ENCODE peak calls at places on chromosomes 16 and 17, in eight cellular contexts. One of them, this sample, is unnamed.
A peak's percentile ranks its signal among the peaks of the same experiment; 100 is the strongest.

GRCh38 chr16:86088287-86088686 is 189.3 kb downstream of the IRF8 start:
- DNase-seq in gastrocnemius medialis: no peak
- DNase-seq in fibroblast of the aortic adventitia: no peak
- DNase-seq in iPS DF 19.7: no peak
- DNase-seq in head of caudate nucleus: no peak
- DNase-seq in effector CD8-positive, alpha-beta T cell: no peak
- DNase-seq in stimulated activated CD8-positive, alpha-beta memory T cell treated with anti-CD3 and anti-CD28 coated beads, Interleukin-7, amount 100 ng/mL, for 1 hour: no peak
- DNase-seq in Right ventricle myocardium superior: no peak
- DNase-seq in this sample: no peak

GRCh38 chr17:36468903-36469635 is 17.4 kb upstream of the ZNHIT3 start:
- DNase-seq in gastrocnemius medialis: no peak
- DNase-seq in fibroblast of the aortic adventitia: no peak
- DNase-seq in iPS DF 19.7: no peak
- DNase-seq in head of caudate nucleus: no peak
- DNase-seq in effector CD8-positive, alpha-beta T cell: no peak
- DNase-seq in stimulated activated CD8-positive, alpha-beta memory T cell treated with anti-CD3 and anti-CD28 coated beads, Interleukin-7, amount 100 ng/mL, for 1 hour: no peak
- DNase-seq in Right ventricle myocardium superior: no peak
- DNase-seq in this sample: peak; percentile 68

GRCh38 chr17:83186226-83186625 is 106.8 kb downstream of the METRNL start:
- DNase-seq in gastrocnemius medialis: no peak
- DNase-seq in fibroblast of the aortic adventitia: no peak
- DNase-seq in iPS DF 19.7: no peak
- DNase-seq in head of caudate nucleus: no peak
- DNase-seq in effector CD8-positive, alpha-beta T cell: no peak
- DNase-seq in stimulated activated CD8-positive, alpha-beta memory T cell treated with anti-CD3 and anti-CD28 coated beads, Interleukin-7, amount 100 ng/mL, for 1 hour: no peak
- DNase-seq in Right ventricle myocardium superior: peak; percentile 45
- DNase-seq in this sample: no peak

GRCh38 chr17:13114601-13115024 is 96.8 kb upstream of the ELAC2 start:
- DNase-seq in gastrocnemius medialis: no peak
- DNase-seq in fibroblast of the aortic adventitia: peak; percentile 51
- DNase-seq in iPS DF 19.7: peak; percentile 17
- DNase-seq in head of caudate nucleus: peak; percentile 7
- DNase-seq in effector CD8-positive, alpha-beta T cell: no peak
- DNase-seq in stimulated activated CD8-positive, alpha-beta memory T cell treated with anti-CD3 and anti-CD28 coated beads, Interleukin-7, amount 100 ng/mL, for 1 hour: no peak
- DNase-seq in Right ventricle myocardium superior: no peak
- DNase-seq in this sample: peak; percentile 54

GRCh38 chr17:58703137-58703846 is 10.9 kb downstream of the RAD51C start:
- DNase-seq in gastrocnemius medialis: no peak
- DNase-seq in fibroblast of the aortic adventitia: peak; percentile 78
- DNase-seq in iPS DF 19.7: no peak
- DNase-seq in head of caudate nucleus: no peak
- DNase-seq in effector CD8-positive, alpha-beta T cell: no peak
- DNase-seq in stimulated activated CD8-positive, alpha-beta memory T cell treated with anti-CD3 and anti-CD28 coated beads, Interleukin-7, amount 100 ng/mL, for 1 hour: no peak
- DNase-seq in Right ventricle myocardium superior: no peak
- DNase-seq in this sample: no peak

GRCh38 chr16:78200623-78201096 is 101.2 kb downstream of the WWOX start:
- DNase-seq in gastrocnemius medialis: no peak
- DNase-seq in fibroblast of the aortic adventitia: no peak
- DNase-seq in iPS DF 19.7: no peak
- DNase-seq in head of caudate nucleus: no peak
- DNase-seq in effector CD8-positive, alpha-beta T cell: no peak
- DNase-seq in stimulated activated CD8-positive, alpha-beta memory T cell treated with anti-CD3 and anti-CD28 coated beads, Interleukin-7, amount 100 ng/mL, for 1 hour: no peak
- DNase-seq in Right ventricle myocardium superior: no peak
- DNase-seq in this sample: no peak

GRCh38 chr16:20898938-20899502 is 1.1 kb downstream of the DCUN1D3 start:
- DNase-seq in gastrocnemius medialis: no peak
- DNase-seq in fibroblast of the aortic adventitia: peak; percentile 89
- DNase-seq in iPS DF 19.7: no peak
- DNase-seq in head of caudate nucleus: no peak
- DNase-seq in effector CD8-positive, alpha-beta T cell: no peak
- DNase-seq in stimulated activated CD8-positive, alpha-beta memory T cell treated with anti-CD3 and anti-CD28 coated beads, Interleukin-7, amount 100 ng/mL, for 1 hour: no peak
- DNase-seq in Right ventricle myocardium superior: no peak
- DNase-seq in this sample: no peak

GRCh38 chr17:32746698-32747097 is 130.2 kb downstream of the MYO1D start:
- DNase-seq in gastrocnemius medialis: no peak
- DNase-seq in fibroblast of the aortic adventitia: peak; percentile 47
- DNase-seq in iPS DF 19.7: no peak
- DNase-seq in head of caudate nucleus: no peak
- DNase-seq in effector CD8-positive, alpha-beta T cell: no peak
- DNase-seq in stimulated activated CD8-positive, alpha-beta memory T cell treated with anti-CD3 and anti-CD28 coated beads, Interleukin-7, amount 100 ng/mL, for 1 hour: no peak
- DNase-seq in Right ventricle myocardium superior: no peak
- DNase-seq in this sample: no peak

GRCh38 chr17:13784466-13784865 is 182.7 kb upstream of the HS3ST3A1 start:
- DNase-seq in gastrocnemius medialis: no peak
- DNase-seq in fibroblast of the aortic adventitia: no peak
- DNase-seq in iPS DF 19.7: no peak
- DNase-seq in head of caudate nucleus: no peak
- DNase-seq in effector CD8-positive, alpha-beta T cell: no peak
- DNase-seq in stimulated activated CD8-positive, alpha-beta memory T cell treated with anti-CD3 and anti-CD28 coated beads, Interleukin-7, amount 100 ng/mL, for 1 hour: no peak
- DNase-seq in Right ventricle myocardium superior: no peak
- DNase-seq in this sample: no peak

GRCh38 chr17:43846963-43847369 is at the start of gene CD300LG:
- DNase-seq in gastrocnemius medialis: no peak
- DNase-seq in fibroblast of the aortic adventitia: no peak
- DNase-seq in iPS DF 19.7: no peak
- DNase-seq in head of caudate nucleus: no peak
- DNase-seq in effector CD8-positive, alpha-beta T cell: no peak
- DNase-seq in stimulated activated CD8-positive, alpha-beta memory T cell treated with anti-CD3 and anti-CD28 coated beads, Interleukin-7, amount 100 ng/mL, for 1 hour: no peak
- DNase-seq in Right ventricle myocardium superior: peak; percentile 62
- DNase-seq in this sample: no peak

GRCh38 chr16:11576427-11577289 is 10.1 kb downstream of the LITAF start:
- DNase-seq in gastrocnemius medialis: no peak
- DNase-seq in fibroblast of the aortic adventitia: no peak
- DNase-seq in iPS DF 19.7: no peak
- DNase-seq in head of caudate nucleus: no peak
- DNase-seq in effector CD8-positive, alpha-beta T cell: no peak
- DNase-seq in stimulated activated CD8-positive, alpha-beta memory T cell treated with anti-CD3 and anti-CD28 coated beads, Interleukin-7, amount 100 ng/mL, for 1 hour: no peak
- DNase-seq in Right ventricle myocardium superior: no peak
- DNase-seq in this sample: peak; percentile 28

GRCh38 chr16:10921536-10922327 is 20.5 kb downstream of the DEXI start:
- DNase-seq in gastrocnemius medialis: no peak
- DNase-seq in fibroblast of the aortic adventitia: peak; percentile 45
- DNase-seq in iPS DF 19.7: no peak
- DNase-seq in head of caudate nucleus: no peak
- DNase-seq in effector CD8-positive, alpha-beta T cell: no peak
- DNase-seq in stimulated activated CD8-positive, alpha-beta memory T cell treated with anti-CD3 and anti-CD28 coated beads, Interleukin-7, amount 100 ng/mL, for 1 hour: no peak
- DNase-seq in Right ventricle myocardium superior: no peak
- DNase-seq in this sample: no peak

GRCh38 chr17:75645501-75645888 is 12.3 kb downstream of the SMIM5 start:
- DNase-seq in gastrocnemius medialis: no peak
- DNase-seq in fibroblast of the aortic adventitia: no peak
- DNase-seq in iPS DF 19.7: no peak
- DNase-seq in head of caudate nucleus: no peak
- DNase-seq in effector CD8-positive, alpha-beta T cell: no peak
- DNase-seq in stimulated activated CD8-positive, alpha-beta memory T cell treated with anti-CD3 and anti-CD28 coated beads, Interleukin-7, amount 100 ng/mL, for 1 hour: no peak
- DNase-seq in Right ventricle myocardium superior: no peak
- DNase-seq in this sample: no peak

GRCh38 chr16:70159355-70160348 is 13.9 kb upstream of the CLEC18C start:
- DNase-seq in gastrocnemius medialis: no peak
- DNase-seq in fibroblast of the aortic adventitia: no peak
- DNase-seq in iPS DF 19.7: no peak
- DNase-seq in head of caudate nucleus: no peak
- DNase-seq in effector CD8-positive, alpha-beta T cell: no peak
- DNase-seq in stimulated activated CD8-positive, alpha-beta memory T cell treated with anti-CD3 and anti-CD28 coated beads, Interleukin-7, amount 100 ng/mL, for 1 hour: no peak
- DNase-seq in Right ventricle myocardium superior: no peak
- DNase-seq in this sample: no peak

GRCh38 chr16:4936181-4936990 is 562 bp downstream of the PPL start:
- DNase-seq in gastrocnemius medialis: peak; percentile 34
- DNase-seq in fibroblast of the aortic adventitia: no peak
- DNase-seq in iPS DF 19.7: no peak
- DNase-seq in head of caudate nucleus: no peak
- DNase-seq in effector CD8-positive, alpha-beta T cell: no peak
- DNase-seq in stimulated activated CD8-positive, alpha-beta memory T cell treated with anti-CD3 and anti-CD28 coated beads, Interleukin-7, amount 100 ng/mL, for 1 hour: no peak
- DNase-seq in Right ventricle myocardium superior: no peak
- DNase-seq in this sample: no peak

GRCh38 chr16:81821422-81822128 is 42.5 kb downstream of the PLCG2 start:
- DNase-seq in gastrocnemius medialis: no peak
- DNase-seq in fibroblast of the aortic adventitia: no peak
- DNase-seq in iPS DF 19.7: no peak
- DNase-seq in head of caudate nucleus: no peak
- DNase-seq in effector CD8-positive, alpha-beta T cell: no peak
- DNase-seq in stimulated activated CD8-positive, alpha-beta memory T cell treated with anti-CD3 and anti-CD28 coated beads, Interleukin-7, amount 100 ng/mL, for 1 hour: no peak
- DNase-seq in Right ventricle myocardium superior: no peak
- DNase-seq in this sample: no peak

GRCh38 chr17:58344047-58344790 is 7.8 kb downstream of the SUPT4H1 start:
- DNase-seq in gastrocnemius medialis: no peak
- DNase-seq in fibroblast of the aortic adventitia: no peak
- DNase-seq in iPS DF 19.7: no peak
- DNase-seq in head of caudate nucleus: no peak
- DNase-seq in effector CD8-positive, alpha-beta T cell: peak; percentile 68
- DNase-seq in stimulated activated CD8-positive, alpha-beta memory T cell treated with anti-CD3 and anti-CD28 coated beads, Interleukin-7, amount 100 ng/mL, for 1 hour: peak; percentile 72
- DNase-seq in Right ventricle myocardium superior: no peak
- DNase-seq in this sample: no peak

GRCh38 chr17:67421869-67422273 is 44.8 kb downstream of the PITPNC1 start:
- DNase-seq in gastrocnemius medialis: no peak
- DNase-seq in fibroblast of the aortic adventitia: peak; percentile 94
- DNase-seq in iPS DF 19.7: peak; percentile 23
- DNase-seq in head of caudate nucleus: no peak
- DNase-seq in effector CD8-positive, alpha-beta T cell: peak; percentile 18
- DNase-seq in stimulated activated CD8-positive, alpha-beta memory T cell treated with anti-CD3 and anti-CD28 coated beads, Interleukin-7, amount 100 ng/mL, for 1 hour: peak; percentile 32
- DNase-seq in Right ventricle myocardium superior: no peak
- DNase-seq in this sample: no peak